ENCODE peak calls at places on chromosome 1, in five cellular contexts. V is activated CD4-positive, alpha-beta T cell treated with anti-CD3 and anti-CD28 coated beads for 24 hours; G is stimulated activated CD4-positive, alpha-beta T cell treated with anti-CD3 and anti-CD28 coated beads, Interleukin-4, amount 100 ng/mL, for 24 hours; O is RKO; Z is CD8-positive, alpha-beta T cell. R is an unnamed sample.

GRCh38 chr1:8363186-8363585 is 45.3 kb downstream of the SLC45A1 start:
- DNase-seq in G (no peak), O (no peak), Z (no peak), V (no peak), R (no peak)

GRCh38 chr1:116677474-116678062 is 10.0 kb upstream of the IGSF3 start:
- DNase-seq in Z (no peak), V (no peak), O (no peak), G (no peak), R (no peak)

GRCh38 chr1:109478806-109479205 is 4.9 kb upstream of the ATXN7L2 start:
- DNase-seq in V (no peak), Z (no peak), G (no peak), O (no peak), R (no peak)

GRCh38 chr1:55483523-55483922 is 268.4 kb upstream of the USP24 start:
- DNase-seq in O (no peak), V (no peak), G (no peak), Z (no peak), R (no peak)

GRCh38 chr1:23369335-23370013 is at the start of gene ZNF436:
- DNase-seq in O (peak; percentile 60), G (peak; percentile 29), Z (peak; percentile 55), V (no peak), R (no peak)

GRCh38 chr1:178371236-178371635 is 125.5 kb downstream of the CLEC20A start:
- DNase-seq in O (no peak), G (no peak), V (no peak), Z (no peak), R (no peak)

GRCh38 chr1:204359474-204360255 is at the start of gene PLEKHA6:
- DNase-seq in G (no peak), O (no peak), V (no peak), Z (no peak), R (no peak)

GRCh38 chr1:229022595-229023350 is 248.1 kb upstream of the RAB4A start:
- DNase-seq in G (no peak), V (no peak), O (no peak), Z (no peak), R (no peak)